ENCODE peak calls at places on chromosomes 2 and 18, in four cellular contexts. P, V, W and C are unnamed samples.

GRCh38 chr2:175123254-175123653 is 44.7 kb downstream of the ATF2 start:
- DNase-seq in W (no peak), V (no peak), P (no peak), C (no peak)

GRCh38 chr2:62913311-62913710 is 137.3 kb upstream of the OTX1 start:
- DNase-seq in W (no peak), V (no peak), P (no peak), C (no peak)

GRCh38 chr18:24536834-24537233 is 76.4 kb downstream of the HRH4 start:
- DNase-seq in W (no peak), P (no peak), V (no peak), C (no peak)

GRCh38 chr2:65071499-65072180 is 15.4 kb downstream of the CEP68 start:
- DNase-seq in V (no peak), W (no peak), P (no peak), C (no peak)

GRCh38 chr18:26386002-26386401 is 159.8 kb downstream of the TAF4B start:
- DNase-seq in P (no peak), V (peak), W (peak), C (no peak)

GRCh38 chr2:233081232-233081730 is 21.1 kb downstream of the INPP5D start:
- DNase-seq in V (no peak), P (peak), W (no peak), C (no peak)

GRCh38 chr18:22932885-22933205 is 283 bp upstream of the RBBP8 start:
- DNase-seq in V (no peak), W (no peak), P (no peak), C (no peak)

GRCh38 chr2:71467180-71467815 is 13.9 kb downstream of the DYSF start:
- DNase-seq in P (no peak), V (no peak), W (no peak), C (no peak)

GRCh38 chr18:75105551-75106254 is 103.2 kb downstream of the PTGR3 start:
- DNase-seq in W (no peak), V (no peak), P (no peak), C (no peak)

GRCh38 chr2:88959480-88960204 is 268.2 kb downstream of the RPIA start:
- DNase-seq in P (no peak), W (peak), V (peak), C (no peak)

GRCh38 chr2:133836220-133836619 is 268.0 kb upstream of the NCKAP5 start:
- DNase-seq in W (no peak), V (no peak), P (no peak), C (no peak)

GRCh38 chr2:52269696-52270485 is 1238.0 kb upstream of the NRXN1 start:
- DNase-seq in P (no peak), V (peak), W (peak), C (no peak)

GRCh38 chr2:154375625-154376020 is 322.9 kb upstream of the KCNJ3 start:
- DNase-seq in V (peak), P (no peak), W (peak), C (no peak)

GRCh38 chr2:71379086-71379485 is 47.5 kb downstream of the ZNF638 start:
- DNase-seq in W (peak), V (peak), P (no peak), C (no peak)

GRCh38 chr2:78351208-78351607 is 674.3 kb upstream of the REG3G start:
- DNase-seq in V (no peak), W (no peak), P (no peak), C (no peak)

GRCh38 chr18:69895081-69896047 is 52.3 kb downstream of the CD226 start:
- DNase-seq in W (no peak), P (no peak), V (no peak), C (no peak)

GRCh38 chr2:56047136-56047535 is 123.6 kb upstream of the EFEMP1 start:
- DNase-seq in P (no peak), W (no peak), V (no peak), C (no peak)

GRCh38 chr2:197179744-197180498 is 130.7 kb downstream of the ANKRD44 start:
- DNase-seq in W (peak), V (peak), P (no peak), C (no peak)

GRCh38 chr2:208489687-208490086 is 83.1 kb downstream of the PTH2R start:
- DNase-seq in V (no peak), W (no peak), P (no peak), C (no peak)

GRCh38 chr2:36190097-36190496 is 165.5 kb upstream of the CRIM1 start:
- DNase-seq in W (no peak), V (no peak), P (no peak), C (no peak)
- TF ChIP-seq CTCF in W (no peak), V (no peak), P (no peak), C (no peak)

DNA sequence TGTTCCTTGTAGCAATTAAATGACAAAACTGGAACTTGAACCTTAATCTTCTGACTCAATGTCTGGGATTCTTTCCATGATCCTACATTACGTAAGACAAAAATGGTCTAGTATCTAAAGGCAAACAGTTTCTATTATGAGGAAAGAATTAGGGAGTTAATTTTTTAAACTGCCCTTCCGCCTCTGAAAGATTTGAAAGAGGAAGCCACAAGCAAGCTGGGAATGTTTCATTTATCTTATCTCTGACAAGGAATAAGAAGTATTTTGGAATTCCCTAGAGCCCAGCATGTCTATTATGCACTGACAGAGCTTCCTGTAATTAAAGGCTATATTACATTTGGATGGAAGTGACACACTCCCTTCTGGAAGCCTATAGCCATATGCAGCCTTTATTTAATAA is 558.8 kb upstream of the CDH2 start:
- DNase-seq in V (peak), W (peak), P (no peak), C (no peak)
- TF ChIP-seq CTCF in V (no peak), W (no peak), P (no peak), C (no peak)

GRCh38 chr2:47043142-47043890 is 111.8 kb downstream of the STPG4 start:
- DNase-seq in P (no peak), W (peak), V (peak), C (no peak)
- TF ChIP-seq CTCF in P (no peak), W (peak), V (peak), C (no peak)

GRCh38 chr2:218369374-218369773 is 12.7 kb upstream of the SLC11A1 start:
- DNase-seq in V (no peak), P (no peak), W (no peak), C (no peak)

GRCh38 chr2:218368150-218368528 is 11.5 kb downstream of the CATIP start:
- DNase-seq in V (no peak), W (no peak), P (no peak), C (no peak)

GRCh38 chr2:218370410-218371063 is 11.5 kb upstream of the SLC11A1 start:
- DNase-seq in V (peak), W (peak), P (no peak), C (no peak)

GRCh38 chr2:218367415-218368149 is 10.9 kb downstream of the CATIP start:
- DNase-seq in W (peak), V (peak), P (peak), C (peak)

GRCh38 chr2:218368621-218369153 is 12.0 kb downstream of the CATIP start:
- DNase-seq in V (peak), W (no peak), P (no peak), C (no peak)
- TF ChIP-seq CTCF in V (no peak), W (peak), P (no peak), C (no peak)

DNA sequence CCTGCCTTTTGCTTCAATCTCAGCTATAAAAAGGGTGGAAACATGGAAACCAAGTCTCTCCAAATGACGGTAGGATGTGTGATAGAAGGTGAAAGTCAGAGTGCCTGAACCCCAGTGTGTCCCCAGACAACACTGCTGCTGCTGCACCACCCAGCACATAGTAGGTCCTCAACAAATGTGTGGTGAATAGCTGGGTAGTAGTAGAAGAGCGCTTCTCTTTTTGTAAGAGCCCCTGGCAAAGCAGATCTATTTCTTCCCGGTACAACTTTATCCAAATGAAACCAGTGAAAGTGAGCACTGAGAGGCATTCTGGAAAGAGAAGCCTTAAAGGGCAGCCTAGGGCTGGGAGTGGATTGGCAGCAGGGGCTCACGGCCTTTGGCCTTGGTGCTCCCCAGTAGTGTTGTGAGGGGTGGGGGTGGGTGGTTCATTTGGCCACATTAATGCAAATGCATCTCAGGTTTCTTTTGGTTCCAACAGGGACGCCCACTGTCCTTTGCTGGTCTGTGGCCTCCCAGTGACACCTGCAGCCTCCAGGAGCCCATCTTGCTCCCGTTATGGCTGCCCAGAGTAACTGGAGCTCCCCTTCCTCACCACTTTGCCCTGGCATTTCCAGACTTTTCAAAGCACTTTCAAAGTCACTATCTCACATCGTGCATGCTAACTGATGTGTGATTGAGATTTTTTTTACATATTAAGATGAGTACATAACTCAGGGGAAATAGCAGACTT is 304.3 kb upstream of the EPAS1 start:
- DNase-seq in W (no peak), V (no peak), P (no peak), C (no peak)
- TF ChIP-seq CTCF in W (no peak), V (no peak), P (no peak), C (no peak)

GRCh38 chr2:242027676-242028450 is 158.3 kb downstream of the RTP5 start:
- DNase-seq in V (no peak), W (no peak), P (no peak), C (no peak)
- TF ChIP-seq CTCF in V (no peak), W (no peak), P (no peak), C (no peak)

DNA sequence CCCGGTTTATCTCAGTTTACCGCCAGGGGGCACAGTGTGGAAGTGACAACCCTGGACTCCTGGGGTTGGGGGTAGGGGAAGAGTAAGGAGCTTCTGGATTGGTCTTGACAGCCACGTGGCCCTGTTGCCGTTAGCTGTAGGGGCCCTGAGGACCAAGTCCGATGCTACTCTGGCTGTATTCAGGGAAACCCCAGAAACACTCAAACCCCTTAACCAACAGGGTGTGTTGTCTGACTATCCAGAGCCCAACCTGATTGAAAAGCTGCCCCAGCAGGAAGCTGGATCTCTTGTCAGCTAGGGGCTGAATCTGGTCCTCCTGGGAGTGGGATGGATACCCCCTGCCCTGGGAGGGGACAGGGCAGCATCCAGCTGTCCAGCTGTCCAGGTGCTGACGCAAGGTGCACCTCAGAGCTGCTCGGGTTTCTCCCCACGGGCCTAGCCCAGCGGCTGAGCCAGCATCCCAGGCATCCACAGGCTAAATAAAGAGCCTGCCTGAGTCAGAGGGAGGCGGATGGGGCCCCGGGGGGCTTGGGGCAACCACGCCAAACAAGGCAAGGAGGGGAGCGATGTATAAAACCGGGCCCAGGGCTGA is 3.1 kb upstream of the GMPPA start:
- DNase-seq in V (peak), W (peak), P (no peak), C (no peak)
- TF ChIP-seq CTCF in V (peak), W (peak), P (no peak), C (no peak)

GRCh38 chr2:97770450-97770849 is 57.1 kb downstream of the ZAP70 start:
- DNase-seq in V (no peak), W (no peak), P (no peak), C (no peak)

GRCh38 chr2:97775074-97775473 is 61.7 kb downstream of the ZAP70 start:
- DNase-seq in V (no peak), W (no peak), P (no peak), C (no peak)

GRCh38 chr2:97779141-97779540 is 65.8 kb downstream of the ZAP70 start:
- DNase-seq in V (no peak), W (no peak), P (no peak), C (no peak)

GRCh38 chr2:97769308-97769707 is 55.9 kb downstream of the ZAP70 start:
- DNase-seq in V (no peak), P (no peak), W (no peak), C (no peak)

DNA sequence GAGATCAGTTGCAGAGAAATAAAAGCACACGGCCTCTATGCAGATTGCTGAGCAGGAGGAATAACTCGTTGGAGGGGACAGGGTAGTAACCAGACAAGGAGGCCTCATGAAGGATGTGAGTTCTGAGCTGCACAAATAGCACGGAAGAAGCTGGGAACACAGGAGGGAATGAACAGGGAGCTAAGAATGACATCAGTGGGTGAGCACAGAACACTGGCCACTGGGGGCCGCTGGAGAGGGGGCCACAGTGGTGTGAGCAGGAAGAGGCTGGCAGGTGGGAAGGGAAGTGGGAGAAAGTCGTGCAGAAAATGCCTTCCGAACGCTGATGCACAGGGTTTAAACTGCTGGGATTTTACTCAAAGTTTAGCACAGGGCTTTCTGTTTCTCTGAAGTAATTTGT is 61.0 kb downstream of the ZAP70 start:
- DNase-seq in P (no peak), V (peak), W (no peak), C (no peak)
- TF ChIP-seq CTCF in P (no peak), V (peak), W (peak), C (no peak)

DNA sequence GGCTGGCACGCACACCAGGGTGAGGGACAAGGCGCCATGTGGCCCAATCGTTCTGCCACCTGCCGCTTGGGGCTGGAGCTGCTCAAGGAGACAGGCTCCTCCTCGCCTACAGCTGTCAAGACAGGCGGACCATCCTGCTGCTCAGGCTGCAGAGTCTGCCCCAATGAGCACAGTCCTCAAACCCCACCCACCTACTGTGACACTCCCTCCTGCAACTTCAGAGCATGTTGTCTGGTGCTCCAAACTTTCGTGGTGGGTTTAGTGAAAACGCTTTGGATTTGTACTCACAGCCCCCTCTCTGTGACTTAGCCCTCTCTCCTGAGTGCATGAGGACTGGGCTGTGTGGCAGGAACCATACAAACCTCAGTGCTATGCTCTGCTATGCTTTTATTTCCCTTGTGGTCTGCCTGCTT is 23.2 kb upstream of the SLC35F6 start:
- DNase-seq in P (no peak), W (no peak), V (no peak), C (no peak)
- TF ChIP-seq CTCF in P (no peak), W (no peak), V (no peak), C (no peak)